ENCODE peak calls at places on chromosomes 13 and 19, in ten cellular contexts. K, U, Q, W, M, R, I, X, L and G are unnamed samples.
A peak's percentile ranks its signal among the peaks of the same experiment; 100 is the strongest.

GRCh38 chr19:20414133-20414532 is 151.4 kb downstream of the ZNF737 start:
- DNase-seq in K (no peak), U (no peak), Q (no peak), W (no peak), M (no peak), R (no peak), I (no peak), X (no peak), L (no peak), G (no peak)

GRCh38 chr13:40666905-40667621 is 622 bp upstream of the FOXO1 start:
- DNase-seq in K (no peak), U (peak; percentile 24), Q (peak; percentile 55), W (peak; percentile 26), M (no peak), R (no peak), I (no peak), X (no peak), L (peak; percentile 43), G (no peak)

GRCh38 chr19:23716792-23717191 is 29.8 kb upstream of the ZNF675 start:
- DNase-seq in K (no peak), U (no peak), Q (no peak), W (no peak), M (no peak), R (no peak), I (no peak), X (no peak), L (no peak), G (no peak)

GRCh38 chr19:2495130-2495641 is 19.3 kb downstream of the GADD45B start:
- DNase-seq in K (no peak), U (peak; percentile 53), Q (peak; percentile 68), W (no peak), M (peak; percentile 58), R (peak; percentile 48), I (peak; percentile 64), X (peak; percentile 56), L (peak; percentile 93), G (peak; percentile 42)

GRCh38 chr13:45604892-45605291 is 10.6 kb downstream of the ERICH6B start:
- DNase-seq in K (no peak), U (no peak), Q (no peak), W (no peak), M (no peak), R (no peak), I (no peak), X (no peak), L (no peak), G (no peak)

GRCh38 chr19:46946090-46946489 is 73.5 kb upstream of the NPAS1 start:
- DNase-seq in K (no peak), U (no peak), Q (no peak), W (no peak), M (no peak), R (no peak), I (no peak), X (no peak), L (no peak), G (no peak)

GRCh38 chr19:4103073-4103418 is 20.9 kb downstream of the MAP2K2 start:
- DNase-seq in K (no peak), U (no peak), Q (no peak), W (no peak), M (no peak), R (peak; percentile 12), I (no peak), X (peak; percentile 9), L (no peak), G (peak; percentile 32)

GRCh38 chr13:34028496-34029442 is 210.8 kb downstream of the RFC3 start:
- DNase-seq in K (no peak), U (no peak), Q (no peak), W (no peak), M (no peak), R (no peak), I (no peak), X (no peak), L (no peak), G (no peak)

GRCh38 chr13:113930711-113931637 is 42.9 kb downstream of the C13orf46 start:
- DNase-seq in K (no peak), U (peak; percentile 4), Q (peak; percentile 4), W (peak; percentile 29), M (no peak), R (no peak), I (no peak), X (no peak), L (peak; percentile 9), G (no peak)

GRCh38 chr13:96034662-96035061 is 18.5 kb downstream of the UGGT2 start:
- DNase-seq in K (no peak), U (no peak), Q (no peak), W (no peak), M (no peak), R (no peak), I (no peak), X (no peak), L (no peak), G (no peak)

GRCh38 chr13:90154311-90154960 is 1193.1 kb upstream of the MIR17HG start:
- DNase-seq in K (no peak), U (no peak), Q (no peak), W (no peak), M (no peak), R (no peak), I (no peak), X (peak; percentile 30), L (no peak), G (peak; percentile 12)

GRCh38 chr19:19570561-19570960 is 32.5 kb downstream of the CILP2 start:
- DNase-seq in K (no peak), U (no peak), Q (no peak), W (no peak), M (no peak), R (no peak), I (no peak), X (no peak), L (no peak), G (no peak)

GRCh38 chr19:3366761-3367571 is 583 bp downstream of the NFIC start:
- DNase-seq in K (no peak), U (no peak), Q (peak; percentile 81), W (no peak), M (peak; percentile 51), R (peak; percentile 18), I (no peak), X (no peak), L (peak; percentile 74), G (no peak)

GRCh38 chr19:55679343-55680257 is 4.6 kb downstream of the EPN1 start:
- DNase-seq in K (no peak), U (no peak), Q (no peak), W (no peak), M (no peak), R (peak; percentile 66), I (no peak), X (peak; percentile 19), L (no peak), G (peak; percentile 79)
- H3K4me3 ChIP-seq in K (no peak overlapping the region), U (no peak overlapping the region), Q (no peak overlapping the region), W (no peak overlapping the region), M (no peak overlapping the region), R (no peak overlapping the region), I (no peak overlapping the region), X (no peak overlapping the region), L (no peak overlapping the region), G (no peak overlapping the region)

DNA sequence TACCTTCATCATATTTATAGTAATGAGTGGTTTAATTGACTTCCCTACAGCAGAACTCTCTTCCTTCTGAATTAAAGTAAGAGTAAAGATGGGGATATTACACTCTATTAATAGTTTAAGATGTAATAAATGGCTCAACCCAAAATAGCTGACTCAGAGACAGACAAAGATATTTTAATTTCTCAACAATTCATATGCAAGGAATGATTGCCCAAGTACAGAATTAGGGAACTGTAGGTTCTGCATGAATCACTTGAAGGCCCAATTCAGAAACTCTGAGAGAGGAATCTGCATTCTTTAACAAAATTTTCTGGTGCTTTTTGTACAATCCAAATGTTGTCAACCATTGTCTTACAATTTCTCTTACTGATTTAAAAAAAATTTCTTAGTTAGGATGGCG is 42.9 kb upstream of the PCDH9 start:
- DNase-seq in K (no peak), U (no peak), Q (no peak), W (no peak), M (peak; percentile 60), R (no peak), I (no peak), X (peak; percentile 26), L (no peak), G (peak; percentile 61)
- H3K4me3 ChIP-seq in K (no peak overlapping the region), U (no peak overlapping the region), Q (no peak overlapping the region), W (no peak overlapping the region), M (no peak overlapping the region), R (no peak overlapping the region), I (no peak overlapping the region), X (no peak overlapping the region), L (no peak overlapping the region), G (no peak overlapping the region)

GRCh38 chr19:7916137-7916907 is 1.7 kb downstream of the TGFBR3L start:
- DNase-seq in K (no peak), U (no peak), Q (no peak), W (peak; percentile 46), M (no peak), R (peak; percentile 46), I (no peak), X (no peak), L (no peak), G (no peak)
- H3K4me3 ChIP-seq in K (peak overlapping the region; percentile 24), U (no peak overlapping the region), Q (peak overlapping the region; percentile 17), W (no peak overlapping the region), M (peak overlapping the region; percentile 17), R (peak overlapping the region; percentile 49), I (peak overlapping the region; percentile 62), X (peak overlapping the region; percentile 49), L (peak overlapping the region; percentile 39), G (peak overlapping the region; percentile 10)

GRCh38 chr19:49588370-49589122 is 2.4 kb upstream of the PRR12 start:
- DNase-seq in K (no peak), U (no peak), Q (no peak), W (peak; percentile 54), M (no peak), R (no peak), I (no peak), X (no peak), L (no peak), G (no peak)
- H3K4me3 ChIP-seq in K (no peak overlapping the region), U (no peak overlapping the region), Q (no peak overlapping the region), W (no peak overlapping the region), M (no peak overlapping the region), R (no peak overlapping the region), I (no peak overlapping the region), X (no peak overlapping the region), L (no peak overlapping the region), G (no peak overlapping the region)

GRCh38 chr19:55383279-55383788 is 758 bp downstream of the TMEM238 start:
- DNase-seq in K (no peak), U (no peak), Q (no peak), W (no peak), M (no peak), R (no peak), I (no peak), X (no peak), L (no peak), G (no peak)

GRCh38 chr19:55385749-55386514 is at the start of gene RPL28:
- DNase-seq in K (peak; percentile 93), U (peak; percentile 96), Q (peak; percentile 98), W (peak; percentile 99), M (peak; percentile 99), R (peak; percentile 96), I (peak; percentile 92), X (peak; percentile 94), L (peak; percentile 98), G (peak; percentile 97)

GRCh38 chr19:55383789-55384575 is at the start of gene TMEM238:
- DNase-seq in K (no peak), U (no peak), Q (peak; percentile 59), W (peak; percentile 48), M (peak; percentile 80), R (peak; percentile 71), I (no peak), X (peak; percentile 71), L (peak; percentile 37), G (peak; percentile 64)

GRCh38 chr19:55385236-55385748 is 440 bp upstream of the RPL28 start:
- DNase-seq in K (peak; percentile 90), U (peak; percentile 98), Q (peak; percentile 95), W (peak; percentile 98), M (peak; percentile 98), R (peak; percentile 91), I (peak; percentile 89), X (peak; percentile 93), L (peak; percentile 96), G (peak; percentile 95)

GRCh38 chr19:55384576-55385235 is 614 bp upstream of the TMEM238 start:
- DNase-seq in K (no peak), U (no peak), Q (no peak), W (peak; percentile 37), M (no peak), R (no peak), I (no peak), X (no peak), L (no peak), G (no peak)
- H3K4me3 ChIP-seq in K (peak overlapping the region; percentile 96), U (peak overlapping the region; percentile 95), Q (peak overlapping the region; percentile 56), W (peak overlapping the region; percentile 99), M (peak overlapping the region; percentile 60), R (peak overlapping the region; percentile 90), I (peak overlapping the region; percentile 68), X (peak overlapping the region; percentile 98), L (peak overlapping the region; percentile 86), G (peak overlapping the region; percentile 99)